ENCODE peak calls at places on chromosome 4, in four cellular contexts. A is cardiac muscle cell; V is CD4-positive, CD25-positive, alpha-beta regulatory T cell; J is SJSA1. B is an unnamed sample. For H3K36me3, the result is how much of the 10 kb centered on the place peaks cover.

GRCh38 chr4:39682133-39682532 is 15.8 kb upstream of the UBE2K start:
- DNase-seq in A (no peak), J (no peak), V (no peak), B (no peak)

GRCh38 chr4:26648260-26648659 is 64.4 kb downstream of the TBC1D19 start:
- DNase-seq in J (no peak), V (no peak), A (no peak), B (no peak)

GRCh38 chr4:169120624-169121023 is 110.6 kb upstream of the CBR4 start:
- DNase-seq in V (no peak), A (no peak), J (no peak), B (no peak)

GRCh38 chr4:139922625-139923024 is 231.4 kb downstream of the MAML3 start:
- DNase-seq in J (no peak), A (no peak), V (no peak), B (no peak)

GRCh38 chr4:99506781-99507180 is 4.0 kb upstream of the C4orf17 start:
- DNase-seq in J (no peak), V (no peak), A (no peak), B (peak)

GRCh38 chr4:48778431-48779094 is 1.5 kb downstream of the FRYL start:
- DNase-seq in J (no peak), V (no peak), A (peak), B (no peak)

GRCh38 chr4:121156822-121157769 is 7.0 kb downstream of the TNIP3 start:
- DNase-seq in V (peak), A (peak), J (peak), B (peak)

GRCh38 chr4:143417679-143418403 is 81.2 kb downstream of the GAB1 start:
- DNase-seq in V (no peak), A (no peak), J (no peak), B (no peak)

GRCh38 chr4:173424899-173425805 is 26.2 kb upstream of the SCRG1 start:
- DNase-seq in J (no peak), A (no peak), V (no peak), B (no peak)

GRCh38 chr4:157290622-157291021 is 70.1 kb downstream of the GRIA2 start:
- DNase-seq in A (no peak), V (no peak), J (no peak), B (no peak)

GRCh38 chr4:159296061-159296460 is 193.2 kb downstream of the RAPGEF2 start:
- DNase-seq in V (no peak), A (no peak), J (no peak), B (no peak)

GRCh38 chr4:77040856-77041576 is 34.8 kb downstream of the CCNI start:
- DNase-seq in V (no peak), A (no peak), J (no peak), B (no peak)

GRCh38 chr4:170243662-170244288 is 154.0 kb upstream of the AADAT start:
- DNase-seq in J (no peak), A (no peak), V (no peak), B (no peak)

GRCh38 chr4:45484740-45485139 is 639.1 kb downstream of the GABRG1 start:
- DNase-seq in V (no peak), A (no peak), J (no peak), B (no peak)

GRCh38 chr4:114087596-114088230 is 108.3 kb upstream of the ARSJ start:
- DNase-seq in V (no peak), J (no peak), A (no peak), B (no peak)

GRCh38 chr4:52617467-52618017 is 41.6 kb downstream of the USP46 start:
- DNase-seq in J (no peak), V (no peak), A (no peak), B (peak)

GRCh38 chr4:86108152-86108551 is 251.7 kb downstream of the MAPK10 start:
- DNase-seq in A (no peak), J (no peak), V (no peak), B (no peak)

GRCh38 chr4:75432683-75433082 is 81.5 kb downstream of the RCHY1 start:
- DNase-seq in V (no peak), J (no peak), A (peak), B (no peak)

GRCh38 chr4:103718993-103719319 is 829 bp downstream of the TACR3 start:
- DNase-seq in A (peak), V (no peak), J (no peak), B (no peak)

GRCh38 chr4:183180621-183181020 is 81.6 kb downstream of the WWC2 start:
- DNase-seq in A (no peak), J (no peak), V (no peak), B (no peak)

GRCh38 chr4:142348489-142349076 is 497.5 kb downstream of the INPP4B start:
- DNase-seq in J (no peak), A (peak), V (no peak), B (no peak)

GRCh38 chr4:25955705-25956104 is 41.7 kb downstream of the SMIM20 start:
- DNase-seq in A (no peak), V (no peak), J (no peak), B (no peak)

GRCh38 chr4:15575951-15576350 is 79.2 kb downstream of the FBXL5 start:
- DNase-seq in J (no peak), V (no peak), A (peak), B (no peak)

GRCh38 chr4:16136771-16137170 is 52.9 kb upstream of the PROM1 start:
- DNase-seq in V (no peak), A (no peak), J (no peak), B (no peak)

GRCh38 chr4:165779950-165780670 is 92.9 kb upstream of the TLL1 start:
- DNase-seq in A (no peak), V (no peak), J (no peak), B (no peak)

GRCh38 chr4:7108046-7108625 is 40.3 kb upstream of the GRPEL1 start:
- DNase-seq in J (no peak), V (no peak), A (no peak), B (no peak)

GRCh38 chr4:114078636-114079035 is 99.2 kb upstream of the ARSJ start:
- DNase-seq in V (no peak), J (no peak), A (no peak), B (no peak)

GRCh38 chr4:174214102-174214878 is 69.2 kb downstream of the FBXO8 start:
- DNase-seq in J (no peak), A (no peak), V (no peak), B (no peak)

GRCh38 chr4:26936284-26937065 is 75.8 kb downstream of the STIM2 start:
- DNase-seq in A (no peak), V (no peak), J (no peak), B (no peak)

GRCh38 chr4:153223935-153224334 is 19.7 kb downstream of the TRIM2 start:
- DNase-seq in V (no peak), J (no peak), A (peak), B (no peak)

GRCh38 chr4:11079171-11079570 is 349.5 kb downstream of the HS3ST1 start:
- DNase-seq in V (no peak), J (no peak), A (no peak), B (no peak)

GRCh38 chr4:53128959-53129358 is 236.9 kb downstream of the SCFD2 start:
- DNase-seq in J (no peak), V (no peak), A (no peak), B (no peak)

GRCh38 chr4:153112071-153112460 is 92.2 kb upstream of the TRIM2 start:
- DNase-seq in A (no peak), V (no peak), J (no peak), B (no peak)

GRCh38 chr4:70931359-70931758 is 29.2 kb downstream of the MOB1B start:
- DNase-seq in J (no peak), A (no peak), V (no peak), B (no peak)
- H3K36me3 ChIP-seq in J (under half), A (under half), V (under half), B (under half)

DNA sequence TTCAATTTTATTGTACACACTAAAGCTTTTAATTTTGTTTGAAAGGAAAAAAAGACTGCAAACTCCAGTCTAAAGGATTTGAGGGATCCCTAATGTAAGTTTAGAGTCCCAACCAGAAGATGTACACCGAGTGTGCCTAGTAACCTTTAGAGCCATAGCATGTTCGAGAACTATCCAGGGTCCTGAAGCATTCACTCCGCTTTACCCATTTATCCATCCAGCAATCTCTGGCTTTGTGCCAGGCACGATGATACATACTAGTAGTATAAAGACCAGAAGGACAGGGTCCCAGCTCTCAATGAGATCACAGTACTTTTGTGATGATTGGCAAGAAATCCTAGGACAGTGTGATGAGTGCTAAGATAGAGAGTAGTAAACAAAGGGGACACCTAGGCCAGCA is 168.7 kb downstream of the STK32B start:
- DNase-seq in J (no peak), V (no peak), A (peak), B (no peak)
- H3K27ac ChIP-seq in J (no peak), V (no peak), A (no peak), B (no peak)

DNA sequence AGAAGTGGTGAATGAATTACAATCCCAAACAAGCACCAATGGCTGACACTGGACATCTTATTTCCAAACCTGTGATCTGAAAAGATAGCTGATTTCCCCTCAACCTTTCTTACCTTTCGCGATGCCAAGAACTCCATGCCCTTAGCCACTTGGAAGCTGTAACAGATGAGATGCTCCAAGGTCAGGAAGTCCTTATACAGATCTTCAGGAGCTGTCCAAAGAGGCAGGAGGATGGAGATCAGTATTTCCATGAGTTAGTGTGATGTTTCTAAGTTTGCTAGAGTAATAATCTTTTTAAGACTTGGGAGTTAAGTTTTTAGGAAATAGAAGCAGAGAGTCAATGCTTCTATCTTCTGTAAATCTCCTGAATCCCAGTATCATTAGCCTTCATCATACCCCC is 32.9 kb downstream of the KDR start:
- DNase-seq in A (no peak), V (no peak), J (no peak), B (no peak)
- H3K36me3 ChIP-seq in A (half or more), V (under half), J (under half), B (under half)

DNA sequence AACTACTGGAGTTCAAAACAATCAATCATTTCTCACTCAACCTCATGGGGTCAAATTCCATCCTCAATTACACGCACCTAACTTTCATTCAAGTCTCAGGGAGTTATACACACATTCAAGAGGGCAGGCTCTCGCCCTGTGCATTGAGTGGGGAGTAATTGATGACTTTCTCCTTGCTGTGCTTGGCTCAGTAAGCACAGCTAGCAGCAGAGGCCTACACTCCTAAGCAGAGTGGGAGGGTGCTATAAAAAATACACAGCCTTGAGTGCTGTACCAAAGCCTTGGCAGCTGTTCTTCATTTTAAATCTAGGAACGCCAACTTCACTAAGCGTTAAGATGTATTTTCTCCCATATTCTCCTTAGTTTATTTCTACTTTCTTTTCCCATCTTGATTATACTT is 958.2 kb upstream of the ADGRL3 start:
- DNase-seq in A (peak), J (no peak), V (no peak), B (no peak)
- H3K27ac ChIP-seq in A (peak), J (no peak), V (no peak), B (no peak)